ENCODE peak calls at places on chromosomes 1 and 21, in five cellular contexts. B is A549, O is astrocyte of the cerebellum, Q is fibroblast of pulmonary artery, I is brain microvascular endothelial cell. Z is an unnamed sample.
A peak's percentile ranks its signal among the peaks of the same experiment; 100 is the strongest.

GRCh38 chr1:25787477-25788043 is 12.4 kb upstream of the SELENON start:
- DNase-seq in B (no peak), O (no peak), I (no peak), Q (no peak), Z (no peak)

GRCh38 chr21:45515241-45516061 is 26.8 kb downstream of the SLC19A1 start:
- DNase-seq in O (no peak), I (no peak), Q (no peak), B (no peak), Z (no peak)

GRCh38 chr1:11391891-11392290 is 87.1 kb upstream of the DISP3 start:
- DNase-seq in O (no peak), I (no peak), B (no peak), Q (no peak), Z (no peak)

GRCh38 chr21:35993875-35994490 is 66.3 kb downstream of the SETD4 start:
- DNase-seq in Q (no peak), O (no peak), B (no peak), I (no peak), Z (no peak)

GRCh38 chr21:39681845-39682244 is 63.1 kb upstream of the IGSF5 start:
- DNase-seq in Q (peak; percentile 34), B (peak; percentile 33), I (peak; percentile 50), O (no peak), Z (no peak)

GRCh38 chr1:161506336-161507223 is 1.3 kb downstream of the FCGR2A start:
- DNase-seq in I (peak; percentile 12), Q (peak; percentile 65), B (no peak), O (no peak), Z (no peak)

GRCh38 chr1:183655562-183656075 is 2.5 kb upstream of the APOBEC4 start:
- DNase-seq in O (peak; percentile 73), I (peak; percentile 87), B (peak; percentile 79), Q (peak; percentile 91), Z (peak; percentile 39)

GRCh38 chr1:150912623-150913022 is 13.5 kb upstream of the SETDB1 start:
- DNase-seq in O (no peak), Q (no peak), B (no peak), I (no peak), Z (no peak)

GRCh38 chr1:205827623-205828022 is 14.6 kb upstream of the SLC41A1 start:
- DNase-seq in I (no peak), Q (no peak), B (peak; percentile 13), O (no peak), Z (no peak)

GRCh38 chr1:145716641-145717061 is 2.6 kb upstream of the CD160 start:
- DNase-seq in I (no peak), Q (no peak), B (no peak), O (no peak), Z (no peak)

GRCh38 chr1:145719230-145720079 is at the start of gene CD160:
- DNase-seq in B (no peak), I (no peak), O (no peak), Q (no peak), Z (no peak)

GRCh38 chr1:145720556-145720877 is 1.2 kb downstream of the CD160 start:
- DNase-seq in B (peak; percentile 76), O (no peak), Q (peak; percentile 61), I (peak; percentile 56), Z (peak; percentile 23)

GRCh38 chr1:145717833-145718232 is 1.5 kb upstream of the CD160 start:
- DNase-seq in B (no peak), I (no peak), Q (no peak), O (no peak), Z (no peak)

GRCh38 chr1:145720878-145721671 is 1.8 kb downstream of the CD160 start:
- DNase-seq in Q (peak; percentile 46), O (no peak), B (peak; percentile 61), I (peak; percentile 38), Z (no peak)
- H3K4me3 ChIP-seq in Q (peak overlapping the region; percentile 47), O (peak overlapping the region; percentile 34), B (peak overlapping the region; percentile 53), I (peak overlapping the region; percentile 57), Z (peak overlapping the region; percentile 49)

DNA sequence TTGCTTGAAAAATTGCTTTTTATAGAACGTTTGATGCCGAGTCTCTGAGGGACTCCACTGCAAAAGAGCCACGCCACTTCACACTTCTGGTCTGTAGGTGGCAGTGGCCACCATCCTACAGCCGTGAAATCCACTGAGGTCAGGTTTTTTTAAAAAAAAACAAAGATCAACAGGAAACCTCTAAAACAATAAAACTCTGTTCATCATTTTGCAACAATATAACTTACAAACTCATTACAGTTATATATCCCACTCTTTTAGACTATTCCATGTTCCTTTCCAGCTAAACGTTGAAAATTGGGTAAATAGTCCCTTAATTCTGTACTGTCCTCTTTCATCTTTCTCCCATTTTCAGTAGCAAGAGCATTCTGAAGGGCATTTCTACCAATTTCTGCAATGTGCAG is 64.6 kb upstream of the FMN2 start:
- DNase-seq in O (peak; percentile 29), Q (peak; percentile 63), I (peak; percentile 53), B (peak; percentile 59), Z (no peak)
- TF ChIP-seq CTCF in O (peak; percentile 98), Q (peak; percentile 99), I (peak; percentile 99), B (peak; percentile 96), Z (peak; percentile 99)

DNA sequence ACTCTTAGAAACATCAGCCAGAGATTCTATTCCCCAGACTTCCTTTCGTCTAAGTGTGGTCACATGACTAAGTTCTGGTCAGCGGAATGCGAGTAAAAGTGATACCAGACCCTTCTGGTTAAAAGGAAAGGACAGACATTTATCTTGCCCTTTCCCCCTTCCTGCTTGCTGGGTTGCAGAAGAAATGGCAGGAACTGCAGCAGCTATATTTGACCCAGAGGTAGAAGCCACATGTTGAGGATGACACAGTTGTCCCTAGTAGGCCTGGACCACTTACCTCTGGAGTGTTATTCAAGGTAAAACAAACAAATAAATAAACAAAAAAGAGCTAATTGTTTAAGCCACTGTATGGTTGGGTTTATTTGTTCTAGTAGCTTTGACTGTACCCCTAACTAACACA is 73.3 kb downstream of the TAS1R2 start:
- DNase-seq in Q (no peak), B (no peak), I (no peak), O (no peak), Z (no peak)
- H3K4me3 ChIP-seq in Q (no peak overlapping the region), B (no peak overlapping the region), I (no peak overlapping the region), O (no peak overlapping the region), Z (no peak overlapping the region)

GRCh38 chr1:223076382-223076781 is 66.7 kb downstream of the TLR5 start:
- DNase-seq in B (no peak), Q (no peak), O (no peak), I (no peak), Z (no peak)

GRCh38 chr1:223079498-223079897 is 63.5 kb downstream of the TLR5 start:
- DNase-seq in O (no peak), I (no peak), Q (no peak), B (no peak), Z (no peak)

GRCh38 chr1:223075834-223076233 is 67.2 kb downstream of the TLR5 start:
- DNase-seq in I (no peak), B (no peak), Q (no peak), O (no peak), Z (no peak)

GRCh38 chr1:223074901-223075300 is 68.1 kb downstream of the TLR5 start:
- DNase-seq in I (no peak), O (no peak), B (no peak), Q (no peak), Z (no peak)

GRCh38 chr1:223077434-223077833 is 65.6 kb downstream of the TLR5 start:
- DNase-seq in I (no peak), Q (no peak), O (no peak), B (no peak), Z (no peak)
- TF ChIP-seq CTCF in I (peak; percentile 23), Q (no peak), O (no peak), B (no peak), Z (no peak)

GRCh38 chr1:22221233-22221780 is 78.4 kb upstream of the WNT4 start:
- DNase-seq in B (no peak), I (no peak), O (no peak), Q (no peak), Z (no peak)

GRCh38 chr1:22224091-22224490 is 81.2 kb upstream of the WNT4 start:
- DNase-seq in B (no peak), O (no peak), I (no peak), Q (no peak), Z (no peak)

GRCh38 chr1:22224631-22225030 is 81.7 kb upstream of the WNT4 start:
- DNase-seq in Q (no peak), O (no peak), I (no peak), B (no peak), Z (no peak)

GRCh38 chr1:22225858-22226584 is 83.1 kb upstream of the WNT4 start:
- DNase-seq in I (no peak), Q (no peak), O (no peak), B (peak; percentile 18), Z (no peak)

GRCh38 chr1:22223176-22223575 is 80.3 kb upstream of the WNT4 start:
- DNase-seq in B (no peak), I (no peak), O (no peak), Q (no peak), Z (no peak)
- H3K4me3 ChIP-seq in B (no peak overlapping the region), I (no peak overlapping the region), O (no peak overlapping the region), Q (no peak overlapping the region), Z (no peak overlapping the region)

GRCh38 chr1:64293820-64294219 is 90.4 kb downstream of the UBE2U start:
- DNase-seq in I (no peak), B (no peak), O (no peak), Q (no peak), Z (no peak)
- TF ChIP-seq CTCF in I (no peak), B (no peak), O (no peak), Q (no peak), Z (no peak)

DNA sequence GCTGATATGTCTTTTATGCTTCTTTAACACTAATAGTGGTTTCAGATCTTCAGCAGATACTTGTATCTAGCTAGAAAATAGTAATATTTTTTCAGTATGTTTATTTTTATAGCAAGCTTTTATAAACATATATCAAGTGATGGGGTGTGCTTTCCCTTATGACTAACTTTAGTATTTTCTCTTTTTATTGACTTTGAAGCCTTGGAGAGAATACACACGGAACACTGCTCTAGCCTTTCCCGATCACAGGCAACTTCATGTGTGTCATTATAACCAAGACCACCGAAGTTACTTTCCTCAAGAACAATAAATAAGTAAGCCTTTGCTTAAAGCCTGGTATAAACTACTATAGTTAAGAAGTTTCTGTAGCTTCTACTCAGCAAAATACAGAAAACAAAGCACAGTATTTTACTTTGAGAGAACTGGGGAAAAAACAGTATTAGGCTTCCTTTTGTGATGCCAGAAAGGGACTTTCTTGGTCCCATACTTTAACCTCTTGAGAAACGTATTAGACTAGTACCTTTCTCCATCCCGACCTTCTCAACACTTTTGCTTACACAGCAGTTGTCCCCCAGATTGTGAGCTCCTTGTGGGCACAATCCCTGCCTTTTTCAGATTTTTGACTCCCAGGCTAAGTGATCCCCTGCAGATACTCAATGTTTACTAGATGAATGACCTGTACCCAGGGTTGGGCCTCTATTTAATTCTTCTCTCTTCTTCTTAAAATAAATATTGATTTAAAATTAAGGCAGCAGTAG is 3.3 kb downstream of the ADSS2 start:
- DNase-seq in O (no peak), Q (no peak), B (no peak), I (no peak), Z (no peak)
- H3K4me3 ChIP-seq in O (no peak overlapping the region), Q (no peak overlapping the region), B (no peak overlapping the region), I (peak overlapping the region; percentile 22), Z (no peak overlapping the region)